ENCODE peak calls at places on chromosomes 16 and 17, in ten cellular contexts. X, E, L, W, H, I, T, S, N and R are unnamed samples.
A peak's percentile ranks its signal among the peaks of the same experiment; 100 is the strongest.

GRCh38 chr17:38451840-38452529 is 23.7 kb downstream of the ARHGAP23 start:
- DNase-seq in X (no peak), E (peak; percentile 81), L (peak; percentile 68), W (no peak), H (peak; percentile 91), I (no peak), T (peak; percentile 72), S (no peak), N (peak; percentile 78), R (no peak)

GRCh38 chr17:20153231-20153630 is 144.1 kb downstream of the SPECC1 start:
- DNase-seq in X (no peak), E (no peak), L (no peak), W (no peak), H (no peak), I (no peak), T (no peak), S (no peak), N (no peak), R (no peak)

GRCh38 chr16:50340578-50340977 is 28.2 kb downstream of the BRD7 start:
- DNase-seq in X (no peak), E (no peak), L (no peak), W (no peak), H (peak; percentile 49), I (no peak), T (no peak), S (no peak), N (no peak), R (no peak)

GRCh38 chr16:1081734-1082265 is 9.3 kb downstream of the SSTR5 start:
- DNase-seq in X (no peak), E (no peak), L (no peak), W (no peak), H (no peak), I (no peak), T (no peak), S (no peak), N (no peak), R (no peak)

GRCh38 chr16:75011634-75012307 is 12.9 kb downstream of the ZNRF1 start:
- DNase-seq in X (no peak), E (peak; percentile 30), L (peak; percentile 59), W (no peak), H (peak; percentile 94), I (peak; percentile 77), T (peak; percentile 94), S (no peak), N (no peak), R (no peak)

GRCh38 chr16:89237733-89238132 is 20.2 kb downstream of the ZNF778 start:
- DNase-seq in X (no peak), E (no peak), L (no peak), W (no peak), H (no peak), I (no peak), T (no peak), S (no peak), N (no peak), R (no peak)

GRCh38 chr16:54027126-54027922 is 259.3 kb downstream of the IRX3 start:
- DNase-seq in X (no peak), E (no peak), L (peak; percentile 66), W (no peak), H (peak; percentile 91), I (no peak), T (peak; percentile 20), S (no peak), N (no peak), R (no peak)

GRCh38 chr16:51407921-51408320 is 256.9 kb upstream of the SALL1 start:
- DNase-seq in X (no peak), E (no peak), L (no peak), W (no peak), H (peak; percentile 26), I (no peak), T (peak; percentile 47), S (no peak), N (no peak), R (no peak)

GRCh38 chr16:7976125-7976524 is 614.2 kb downstream of the TMEM114 start:
- DNase-seq in X (no peak), E (no peak), L (no peak), W (no peak), H (no peak), I (no peak), T (no peak), S (no peak), N (no peak), R (no peak)

GRCh38 chr16:57386381-57386951 is 14.2 kb downstream of the CX3CL1 start:
- DNase-seq in X (no peak), E (no peak), L (no peak), W (no peak), H (no peak), I (no peak), T (no peak), S (no peak), N (no peak), R (no peak)

GRCh38 chr17:60231234-60231633 is 81.5 kb downstream of the CA4 start:
- DNase-seq in X (peak; percentile 3), E (no peak), L (no peak), W (no peak), H (peak; percentile 55), I (no peak), T (peak; percentile 29), S (no peak), N (no peak), R (no peak)

GRCh38 chr17:81867952-81868673 is 3.0 kb downstream of the ARHGDIA start:
- DNase-seq in X (no peak), E (no peak), L (no peak), W (no peak), H (no peak), I (no peak), T (no peak), S (no peak), N (no peak), R (no peak)

GRCh38 chr17:64653325-64653984 is 8.7 kb downstream of the SMURF2 start:
- DNase-seq in X (no peak), E (no peak), L (no peak), W (no peak), H (peak; percentile 55), I (no peak), T (peak; percentile 57), S (no peak), N (no peak), R (no peak)

GRCh38 chr16:66156538-66156937 is 210.0 kb upstream of the CDH5 start:
- DNase-seq in X (no peak), E (no peak), L (no peak), W (no peak), H (no peak), I (no peak), T (no peak), S (no peak), N (no peak), R (no peak)

GRCh38 chr16:58537124-58537906 is 22.0 kb downstream of the SETD6 start:
- DNase-seq in X (no peak), E (no peak), L (no peak), W (no peak), H (no peak), I (no peak), T (no peak), S (no peak), N (no peak), R (no peak)

GRCh38 chr16:10921536-10922327 is 20.5 kb downstream of the DEXI start:
- DNase-seq in X (no peak), E (no peak), L (no peak), W (no peak), H (no peak), I (no peak), T (peak; percentile 51), S (no peak), N (no peak), R (no peak)